ENCODE peak calls at places on chromosomes 5 and 9, in ten cellular contexts. B is PC-3, K is GM23248, U is mucosa of descending colon, Y is Peyer's patch, S is right lobe of liver, I is GM06990, C is sigmoid colon, A is lung, H is heart left ventricle. Q is an unnamed sample.

GRCh38 chr5:69364414-69364813 is 4.9 kb downstream of the AK6 start:
- DNase-seq in B (peak; percentile 37), K (peak; percentile 63), U (no peak), Y (no peak), S (no peak), I (no peak), C (no peak), A (no peak), H (no peak), Q (no peak)

GRCh38 chr5:102048940-102049339 is 247.1 kb downstream of the SLCO4C1 start:
- DNase-seq in B (no peak), K (no peak), U (no peak), Y (no peak), S (no peak), I (no peak), C (no peak), A (no peak), H (no peak), Q (no peak)

GRCh38 chr5:33472805-33473409 is 32.1 kb downstream of the TARS1 start:
- DNase-seq in B (no peak), K (no peak), U (no peak), Y (no peak), S (no peak), I (no peak), C (no peak), A (no peak), H (no peak), Q (no peak)

GRCh38 chr5:66239034-66239433 is 94.9 kb downstream of the SREK1 start:
- DNase-seq in B (peak; percentile 39), K (no peak), U (no peak), Y (no peak), S (no peak), I (no peak), C (no peak), A (no peak), H (no peak), Q (no peak)

GRCh38 chr9:87160148-87161107 is 213.1 kb upstream of the GAS1 start:
- DNase-seq in B (no peak), K (no peak), U (no peak), Y (no peak), S (no peak), I (no peak), C (no peak), A (no peak), H (no peak), Q (no peak)

GRCh38 chr5:73233461-73234151 is 60.6 kb downstream of the TMEM174 start:
- DNase-seq in B (no peak), K (no peak), U (no peak), Y (no peak), S (no peak), I (no peak), C (no peak), A (no peak), H (no peak), Q (peak; percentile 45)

GRCh38 chr9:110638381-110638954 is 30.1 kb upstream of the MUSK start:
- DNase-seq in B (peak; percentile 64), K (peak; percentile 67), U (no peak), Y (no peak), S (no peak), I (no peak), C (no peak), A (no peak), H (no peak), Q (no peak)

GRCh38 chr9:35728041-35728971 is 3.7 kb downstream of the TLN1 start:
- DNase-seq in B (peak; percentile 70), K (peak; percentile 93), U (peak; percentile 63), Y (peak; percentile 80), S (peak; percentile 74), I (peak; percentile 77), C (peak; percentile 97), A (peak; percentile 76), H (peak; percentile 86), Q (peak; percentile 92)

GRCh38 chr5:141811287-141812155 is 66.7 kb downstream of the PCDH1 start:
- DNase-seq in B (no peak), K (peak; percentile 36), U (no peak), Y (no peak), S (no peak), I (no peak), C (no peak), A (no peak), H (no peak), Q (no peak)

GRCh38 chr5:133245191-133246052 is 193.6 kb downstream of the HSPA4 start:
- DNase-seq in B (peak; percentile 94), K (peak; percentile 93), U (no peak), Y (no peak), S (no peak), I (no peak), C (no peak), A (peak; percentile 38), H (no peak), Q (peak; percentile 12)

GRCh38 chr5:127871448-127872153 is 168.4 kb downstream of the CCDC192 start:
- DNase-seq in B (peak; percentile 38), K (peak; percentile 65), U (no peak), Y (no peak), S (no peak), I (no peak), C (no peak), A (no peak), H (no peak), Q (no peak)

GRCh38 chr5:151892393-151892792 is 32.3 kb downstream of the GLRA1 start:
- DNase-seq in B (peak; percentile 15), K (no peak), U (no peak), Y (no peak), S (no peak), I (no peak), C (no peak), A (no peak), H (no peak), Q (no peak)

GRCh38 chr5:87686975-87687374 is 274.2 kb upstream of the CCNH start:
- DNase-seq in B (no peak), K (no peak), U (no peak), Y (no peak), S (no peak), I (peak; percentile 3), C (no peak), A (no peak), H (no peak), Q (no peak)

GRCh38 chr9:6078382-6079105 is 63.1 kb upstream of the RANBP6 start:
- DNase-seq in B (no peak), K (no peak), U (no peak), Y (no peak), S (no peak), I (no peak), C (no peak), A (no peak), H (no peak), Q (no peak)

GRCh38 chr5:59709833-59710232 is 183.7 kb downstream of the PDE4D start:
- DNase-seq in B (peak; percentile 41), K (peak; percentile 79), U (peak; percentile 41), Y (no peak), S (no peak), I (no peak), C (peak; percentile 70), A (no peak), H (no peak), Q (no peak)

GRCh38 chr5:94217745-94218144 is 400.7 kb downstream of the KIAA0825 start:
- DNase-seq in B (peak; percentile 34), K (peak; percentile 45), U (no peak), Y (no peak), S (no peak), I (no peak), C (no peak), A (no peak), H (no peak), Q (no peak)

GRCh38 chr9:373759-374206 is 159.1 kb downstream of the DOCK8 start:
- DNase-seq in B (no peak), K (no peak), U (no peak), Y (no peak), S (no peak), I (no peak), C (no peak), A (no peak), H (no peak), Q (no peak)
- H3K36me3 ChIP-seq in B (no peaks in the 10 kb centered on the region), K (no peaks in the 10 kb centered on the region), U (no peaks in the 10 kb centered on the region), Y (peaks cover 9% of the 10 kb centered on the region), S (no peaks in the 10 kb centered on the region), I (peaks cover 30% of the 10 kb centered on the region), C (no peaks in the 10 kb centered on the region), A (no peaks in the 10 kb centered on the region), H (no peaks in the 10 kb centered on the region), Q (no peaks in the 10 kb centered on the region)

DNA sequence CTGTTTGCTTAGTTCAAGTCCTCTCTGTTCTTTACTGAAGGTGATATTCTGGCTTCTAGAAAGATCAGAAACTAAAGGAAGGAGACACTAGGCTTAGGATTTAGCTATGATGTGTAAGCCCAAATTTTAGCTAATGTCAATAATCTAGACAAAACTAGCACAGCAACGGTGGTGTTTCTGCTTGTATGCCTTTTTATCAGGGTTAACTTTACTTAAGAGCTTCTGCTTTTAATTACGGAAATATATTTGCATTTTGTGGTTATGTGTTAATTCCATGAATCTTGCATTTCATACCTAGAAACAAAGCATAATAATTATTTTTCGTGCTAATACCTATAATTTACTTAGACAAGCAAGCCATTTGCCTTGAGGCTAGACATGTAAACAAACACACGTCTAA is 96.1 kb downstream of the PAX5 start:
- DNase-seq in B (no peak), K (no peak), U (no peak), Y (no peak), S (no peak), I (no peak), C (no peak), A (no peak), H (no peak), Q (no peak)
- H3K36me3 ChIP-seq in B (no peaks in the 10 kb centered on the region), K (no peaks in the 10 kb centered on the region), U (no peaks in the 10 kb centered on the region), Y (no peaks in the 10 kb centered on the region), S (no peaks in the 10 kb centered on the region), I (peaks cover 32% of the 10 kb centered on the region), C (no peaks in the 10 kb centered on the region), A (no peaks in the 10 kb centered on the region), H (no peaks in the 10 kb centered on the region), Q (no peaks in the 10 kb centered on the region)

GRCh38 chr5:135339623-135340022 is 59.4 kb downstream of the MACROH2A1 start:
- DNase-seq in B (no peak), K (no peak), U (no peak), Y (no peak), S (no peak), I (no peak), C (peak; percentile 42), A (no peak), H (no peak), Q (no peak)
- H3K36me3 ChIP-seq in B (peaks cover 45% of the 10 kb centered on the region), K (peaks cover 28% of the 10 kb centered on the region), U (no peaks in the 10 kb centered on the region), Y (peaks cover 95% of the 10 kb centered on the region), S (no peaks in the 10 kb centered on the region), I (peaks cover 50% of the 10 kb centered on the region), C (peaks cover 55% of the 10 kb centered on the region), A (peaks cover 31% of the 10 kb centered on the region), H (peaks cover 35% of the 10 kb centered on the region), Q (peaks cover 15% of the 10 kb centered on the region)

GRCh38 chr5:170782438-170782837 is 1.1 kb upstream of the GABRP start:
- DNase-seq in B (no peak), K (no peak), U (peak; percentile 69), Y (no peak), S (no peak), I (no peak), C (no peak), A (peak; percentile 37), H (no peak), Q (no peak)

GRCh38 chr5:170783498-170784247 is at the start of gene GABRP:
- DNase-seq in B (no peak), K (no peak), U (no peak), Y (no peak), S (no peak), I (no peak), C (no peak), A (no peak), H (no peak), Q (no peak)

GRCh38 chr5:170787216-170787615 is 3.7 kb downstream of the GABRP start:
- DNase-seq in B (no peak), K (no peak), U (no peak), Y (no peak), S (no peak), I (no peak), C (no peak), A (no peak), H (no peak), Q (no peak)

GRCh38 chr5:170781946-170782345 is 1.6 kb upstream of the GABRP start:
- DNase-seq in B (no peak), K (no peak), U (no peak), Y (no peak), S (no peak), I (no peak), C (no peak), A (no peak), H (no peak), Q (no peak)
- H3K36me3 ChIP-seq in B (no peaks in the 10 kb centered on the region), K (no peaks in the 10 kb centered on the region), U (no peaks in the 10 kb centered on the region), Y (no peaks in the 10 kb centered on the region), S (no peaks in the 10 kb centered on the region), I (no peaks in the 10 kb centered on the region), C (no peaks in the 10 kb centered on the region), A (no peaks in the 10 kb centered on the region), H (no peaks in the 10 kb centered on the region), Q (no peaks in the 10 kb centered on the region)

Q was measured in aorta.